ENCODE peak calls at places on chromosome 3, in five cellular contexts. M, G, P, S and J are unnamed samples.

GRCh38 chr3:46852839-46853355 is 10.3 kb downstream of the MYL3 start:
- DNase-seq in P (no peak), G (no peak), M (no peak), S (no peak), J (no peak)

GRCh38 chr3:4460334-4460733 is 6.7 kb downstream of the SUMF1 start:
- DNase-seq in S (no peak), M (no peak), P (no peak), G (no peak), J (no peak)

GRCh38 chr3:47005212-47006144 is 26.0 kb downstream of the NBEAL2 start:
- DNase-seq in G (no peak), M (no peak), P (no peak), S (no peak), J (no peak)

GRCh38 chr3:124663690-124664089 is 66.6 kb upstream of the UMPS start:
- DNase-seq in G (peak), P (peak), M (peak), S (no peak), J (peak)

GRCh38 chr3:45666729-45667440 is 22.3 kb upstream of the SACM1L start:
- DNase-seq in M (no peak), S (no peak), G (peak), P (peak), J (no peak)

GRCh38 chr3:38027466-38028465 is 1.7 kb downstream of the PLCD1 start:
- DNase-seq in M (no peak), S (no peak), G (no peak), P (no peak), J (no peak)

GRCh38 chr3:171810278-171811058 is at the start of gene PLD1:
- DNase-seq in M (no peak), G (peak), P (peak), S (peak), J (no peak)

GRCh38 chr3:2713923-2714322 is 396.3 kb downstream of the IL5RA start:
- DNase-seq in G (peak), M (no peak), P (no peak), S (no peak), J (no peak)

GRCh38 chr3:184912166-184912565 is 100.2 kb downstream of the VPS8 start:
- DNase-seq in G (no peak), P (no peak), S (no peak), M (no peak), J (no peak)
- H3K4me3 ChIP-seq in G (no peak), P (no peak), S (no peak), M (no peak), J (no peak)

DNA sequence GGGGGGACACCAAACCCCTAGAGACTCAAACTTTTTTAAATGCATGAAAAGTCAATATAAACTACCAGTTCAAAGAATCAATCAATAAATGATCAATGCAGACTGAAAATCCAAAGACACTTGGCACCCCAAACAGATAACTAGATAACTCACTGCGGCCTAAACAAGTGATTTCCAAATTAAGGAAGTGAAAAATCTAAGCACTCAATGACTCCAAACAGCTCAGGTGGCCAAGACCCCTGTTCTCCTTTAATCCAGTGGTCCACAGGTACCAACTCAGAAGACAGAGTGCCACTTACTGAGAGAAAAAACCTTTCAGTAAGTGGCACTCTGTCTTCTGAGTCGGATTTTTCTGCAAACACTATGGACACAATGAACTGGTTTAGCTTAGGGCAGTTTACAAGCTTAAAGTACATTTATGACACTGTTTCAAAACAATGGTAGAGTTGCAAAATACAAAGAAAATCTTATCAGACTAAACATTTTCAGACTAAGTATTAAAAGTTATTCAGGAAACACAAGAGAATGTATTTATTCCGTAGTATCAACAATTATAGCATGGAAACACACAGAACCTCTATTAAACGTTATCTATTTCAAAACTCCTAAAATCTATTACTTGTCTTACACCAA is 4.7 kb downstream of the DLG1 start:
- DNase-seq in S (no peak), G (no peak), P (no peak), M (no peak), J (no peak)
- H3K4me3 ChIP-seq in S (no peak), G (no peak), P (peak), M (no peak), J (no peak)

GRCh38 chr3:18061737-18062136 is 319.3 kb upstream of the TBC1D5 start:
- DNase-seq in S (no peak), P (no peak), G (no peak), M (no peak), J (no peak)
- H3K4me3 ChIP-seq in S (no peak), P (no peak), G (no peak), M (no peak), J (no peak)

GRCh38 chr3:197892162-197892561 is 57.8 kb upstream of the RPL35A start:
- DNase-seq in S (no peak), G (no peak), P (no peak), M (no peak), J (no peak)

GRCh38 chr3:197901626-197902025 is 48.4 kb upstream of the RPL35A start:
- DNase-seq in S (no peak), M (no peak), P (no peak), G (no peak), J (no peak)

GRCh38 chr3:197890693-197891092 is 59.3 kb upstream of the RPL35A start:
- DNase-seq in P (no peak), M (no peak), S (no peak), G (no peak), J (no peak)

GRCh38 chr3:197899833-197900478 is 50.0 kb upstream of the RPL35A start:
- DNase-seq in G (no peak), M (no peak), S (no peak), P (no peak), J (no peak)

GRCh38 chr3:197896421-197896820 is 53.6 kb upstream of the RPL35A start:
- DNase-seq in G (no peak), M (no peak), P (no peak), S (no peak), J (no peak)
- H3K4me3 ChIP-seq in G (no peak), M (no peak), P (no peak), S (no peak), J (no peak)

GRCh38 chr3:187062526-187063177 is 76.6 kb downstream of the RPL39L start:
- DNase-seq in S (peak), G (peak), M (peak), P (peak), J (peak)

GRCh38 chr3:187064210-187065115 is 74.8 kb downstream of the RPL39L start:
- DNase-seq in P (no peak), G (peak), M (no peak), S (peak), J (no peak)

GRCh38 chr3:187063286-187064081 is 75.8 kb downstream of the RPL39L start:
- DNase-seq in P (no peak), G (peak), S (peak), M (no peak), J (no peak)

GRCh38 chr3:187069857-187070516 is 69.3 kb downstream of the RPL39L start:
- DNase-seq in M (no peak), S (no peak), G (no peak), P (no peak), J (no peak)

DNA sequence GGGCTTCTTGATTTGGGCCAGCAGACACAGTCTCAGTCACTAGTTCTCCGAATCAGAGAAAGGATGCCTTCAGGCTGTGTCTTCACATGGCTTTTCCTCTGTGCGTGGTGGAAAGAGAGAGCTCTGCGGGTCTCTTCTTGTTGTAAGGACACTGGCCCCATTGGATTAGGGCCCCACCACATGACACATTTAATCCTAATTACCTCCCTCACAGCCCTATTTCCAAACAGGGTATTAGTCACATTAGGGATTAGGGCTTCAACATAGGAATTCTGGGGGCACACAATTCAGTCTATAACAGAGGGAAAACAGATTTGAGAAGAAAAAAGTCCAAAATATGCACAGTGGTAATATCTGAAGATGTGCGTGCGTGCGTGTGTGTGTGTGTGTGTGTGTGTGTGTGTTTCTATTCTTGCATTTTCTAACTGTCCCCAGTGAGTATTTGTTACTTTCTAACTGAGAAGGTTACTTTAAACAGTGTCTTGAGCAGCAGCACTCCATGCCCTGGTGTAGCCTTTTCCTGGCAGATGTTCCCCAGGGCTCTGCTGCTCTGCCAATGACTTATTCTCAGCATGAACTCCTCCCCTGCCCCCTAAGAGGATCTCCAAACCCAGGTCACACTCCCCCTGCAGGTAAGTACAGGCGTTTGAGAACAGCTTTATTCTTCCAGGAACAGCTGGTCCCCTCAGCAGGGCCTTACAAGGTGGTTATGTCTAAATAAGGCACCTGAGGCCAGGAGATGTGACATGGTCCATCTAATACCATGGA is 72.9 kb downstream of the RPL39L start:
- DNase-seq in P (no peak), S (peak), G (peak), M (no peak), J (no peak)
- H3K4me3 ChIP-seq in P (no peak), S (peak), G (no peak), M (no peak), J (no peak)

DNA sequence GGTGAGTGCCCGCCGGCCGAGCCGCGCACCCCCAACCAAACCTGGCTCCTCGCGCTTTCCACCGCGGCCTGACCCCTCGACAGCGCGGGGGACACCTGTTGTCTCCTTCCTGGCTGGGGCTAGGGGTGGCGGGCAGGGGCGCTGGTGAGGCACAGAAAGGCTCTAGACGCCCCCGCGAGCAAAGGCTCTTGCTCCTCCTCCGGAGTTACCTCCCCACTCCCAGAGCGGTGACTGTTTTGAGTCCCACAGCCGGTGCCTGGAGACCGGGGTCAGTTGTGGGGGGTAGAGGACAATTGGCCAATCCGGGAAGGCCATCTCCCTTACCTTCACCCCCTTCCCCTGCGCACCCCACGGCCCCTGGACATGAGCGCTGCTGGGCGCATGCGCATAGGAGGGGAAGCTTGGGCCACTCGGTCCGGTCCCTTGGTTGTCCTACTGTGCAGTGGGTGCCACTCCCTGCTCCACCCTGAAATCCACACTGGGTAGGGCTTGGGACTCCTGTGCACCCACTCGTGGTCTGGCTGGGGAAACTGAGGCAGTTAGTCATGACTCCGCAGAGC is 554 bp downstream of the CHST13 start:
- DNase-seq in G (no peak), M (no peak), P (no peak), S (no peak), J (no peak)
- H3K4me3 ChIP-seq in G (peak), M (peak), P (no peak), S (peak), J (peak)

GRCh38 chr3:49359623-49360022 is 1.5 kb upstream of the GPX1 start:
- DNase-seq in P (no peak), G (peak), M (no peak), S (no peak), J (no peak)
- H3K4me3 ChIP-seq in P (no peak), G (no peak), M (no peak), S (no peak), J (no peak)